ENCODE peak calls at places on chromosomes 5 and 9, in four cellular contexts. H is SJCRH30, V is GM19239, C is neural crest cell. T is an unnamed sample.

GRCh38 chr9:126347911-126348760 is 21.5 kb downstream of the MVB12B start:
- DNase-seq in H (peak; percentile 93), V (no peak), C (no peak), T (no peak)

GRCh38 chr5:41835625-41836024 is 34.6 kb downstream of the OXCT1 start:
- DNase-seq in H (peak; percentile 68), V (no peak), C (peak; percentile 12), T (peak; percentile 14)

GRCh38 chr5:31573494-31573893 is 41.4 kb downstream of the C5orf22 start:
- DNase-seq in H (no peak), V (no peak), C (no peak), T (no peak)

GRCh38 chr5:14659821-14660607 is 4.5 kb upstream of the OTULIN start:
- DNase-seq in H (no peak), V (no peak), C (no peak), T (no peak)

GRCh38 chr5:168613396-168613795 is 34.2 kb upstream of the PANK3 start:
- DNase-seq in H (no peak), V (no peak), C (no peak), T (no peak)

GRCh38 chr5:67639311-67639710 is 442.7 kb upstream of the CD180 start:
- DNase-seq in H (no peak), V (no peak), C (no peak), T (no peak)

GRCh38 chr5:115391780-115392179 is 95.3 kb upstream of the CCDC112 start:
- DNase-seq in H (no peak), V (no peak), C (no peak), T (no peak)

GRCh38 chr9:91811024-91811909 is 138.8 kb downstream of the ROR2 start:
- DNase-seq in H (no peak), V (no peak), C (no peak), T (no peak)

GRCh38 chr5:6359941-6360683 is 18.2 kb downstream of the MED10 start:
- DNase-seq in H (no peak), V (no peak), C (no peak), T (no peak)

GRCh38 chr9:129619787-129620668 is 873 bp downstream of the C9orf50 start:
- DNase-seq in H (no peak), V (no peak), C (no peak), T (no peak)